ENCODE peak calls at places on chromosomes 4 and X, in four cellular contexts. C is MM.1S, R is HCT116, K is GM23248. W is an unnamed sample. For H3K9me2, the result is how much of the 10 kb centered on the place peaks cover.

GRCh38 chrX:64394874-64395567 is at the start of gene MTMR8:
- DNase-seq in C (peak), R (peak), K (peak), W (peak)

GRCh38 chr4:138199568-138200235 is 42.4 kb downstream of the SLC7A11 start:
- DNase-seq in C (no peak), R (peak), K (peak), W (peak)

GRCh38 chr4:112203593-112203992 is 28.0 kb upstream of the AP1AR start:
- DNase-seq in C (no peak), R (no peak), K (no peak), W (no peak)

GRCh38 chrX:30620980-30621716 is 32.1 kb upstream of the GK start:
- DNase-seq in C (no peak), R (no peak), K (peak), W (peak)

GRCh38 chrX:17500145-17500579 is 125.2 kb downstream of the NHS start:
- DNase-seq in C (no peak), R (peak), K (peak), W (peak)

GRCh38 chr4:105461221-105462041 is 12.4 kb downstream of the PPA2 start:
- DNase-seq in C (peak), R (no peak), K (no peak), W (no peak)

GRCh38 chr4:187666634-187667033 is 328.9 kb upstream of the ZFP42 start:
- DNase-seq in C (no peak), R (no peak), K (peak), W (no peak)

GRCh38 chr4:95044204-95044848 is 286.6 kb downstream of the BMPR1B start:
- DNase-seq in C (no peak), R (no peak), K (no peak), W (no peak)

GRCh38 chr4:58711039-58711438 is 1600.9 kb upstream of the IGFBP7 start:
- DNase-seq in C (no peak), R (no peak), K (no peak), W (no peak)

GRCh38 chr4:151418385-151418784 is 9.4 kb downstream of the FHIP1A start:
- DNase-seq in C (no peak), R (peak), K (peak), W (peak)

GRCh38 chrX:135438734-135439043 is 16.9 kb downstream of the SMIM10L2A start:
- DNase-seq in C (no peak), R (no peak), K (no peak), W (no peak)

GRCh38 chrX:110914281-110914680 is 118.7 kb upstream of the CHRDL1 start:
- DNase-seq in C (no peak), R (no peak), K (no peak), W (no peak)

GRCh38 chr4:123278755-123279154 is 117.8 kb upstream of the SPRY1 start:
- DNase-seq in C (no peak), R (no peak), K (peak), W (peak)

GRCh38 chr4:177596991-177597390 is 154.8 kb upstream of the AGA start:
- DNase-seq in C (no peak), R (no peak), K (no peak), W (no peak)

GRCh38 chr4:36343501-36343900 is 62.1 kb downstream of the DTHD1 start:
- DNase-seq in C (no peak), R (no peak), K (no peak), W (no peak)

GRCh38 chr4:6281436-6282144 is 11.9 kb downstream of the WFS1 start:
- DNase-seq in C (no peak), R (no peak), K (no peak), W (no peak)

GRCh38 chr4:7192252-7193039 is at the start of gene SORCS2:
- DNase-seq in C (no peak), R (no peak), K (peak), W (peak)

GRCh38 chrX:119249836-119250340 is 13.8 kb downstream of the PGRMC1 start:
- DNase-seq in C (no peak), R (no peak), K (peak), W (no peak)
- H3K9ac ChIP-seq in C (no peak), R (no peak), K (no peak), W (no peak)

GRCh38 chr4:77110707-77111106 is 34.9 kb upstream of the CCNI start:
- DNase-seq in C (no peak), R (no peak), K (peak), W (no peak)

GRCh38 chr4:77113069-77113468 is 37.3 kb upstream of the CCNI start:
- DNase-seq in C (no peak), R (no peak), K (no peak), W (no peak)
- H3K9me2 ChIP-seq in C (under half), R (under half), K (under half), W (under half)

GRCh38 chr4:25710637-25711036 is 55.0 kb downstream of the SLC34A2 start:
- DNase-seq in C (no peak), R (no peak), K (no peak), W (no peak)

GRCh38 chr4:25713812-25714211 is 58.2 kb downstream of the SLC34A2 start:
- DNase-seq in C (no peak), R (no peak), K (no peak), W (no peak)

DNA sequence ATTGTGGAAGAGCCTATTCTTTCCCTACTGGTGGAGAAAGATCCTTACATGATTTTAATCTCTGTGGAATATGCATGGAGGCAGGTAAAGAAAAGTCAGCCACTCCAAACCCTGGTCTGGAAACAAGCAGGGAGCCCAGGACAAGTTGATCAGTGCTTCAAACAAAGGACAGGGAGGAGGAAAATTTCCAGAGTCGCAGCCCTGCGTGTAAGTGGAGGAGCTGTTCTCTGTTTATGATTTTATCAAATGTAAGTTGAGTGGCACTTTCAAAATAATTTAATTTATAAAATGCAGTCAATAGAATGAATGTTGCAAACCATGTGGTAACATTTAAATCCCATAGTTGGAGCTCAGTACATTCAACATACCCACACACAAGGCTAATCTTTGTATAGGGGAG is 57.0 kb downstream of the SLC34A2 start:
- DNase-seq in C (no peak), R (no peak), K (no peak), W (no peak)
- H3K9ac ChIP-seq in C (no peak), R (no peak), K (no peak), W (no peak)

GRCh38 chr4:167232805-167233522 is 1.3 kb downstream of the SPOCK3 start:
- DNase-seq in C (no peak), R (no peak), K (no peak), W (no peak)

GRCh38 chr4:167233523-167234387 is 539 bp downstream of the SPOCK3 start:
- DNase-seq in C (no peak), R (no peak), K (peak), W (peak)

GRCh38 chr4:167230744-167231143 is 3.5 kb downstream of the SPOCK3 start:
- DNase-seq in C (no peak), R (no peak), K (no peak), W (no peak)

GRCh38 chr4:167238226-167238625 is 3.9 kb upstream of the SPOCK3 start:
- DNase-seq in C (no peak), R (no peak), K (no peak), W (no peak)

GRCh38 chr4:167234388-167234881 is at the start of gene SPOCK3:
- DNase-seq in C (peak), R (peak), K (peak), W (peak)
- H3K9me2 ChIP-seq in C (under half), R (under half), K (under half), W (under half)

DNA sequence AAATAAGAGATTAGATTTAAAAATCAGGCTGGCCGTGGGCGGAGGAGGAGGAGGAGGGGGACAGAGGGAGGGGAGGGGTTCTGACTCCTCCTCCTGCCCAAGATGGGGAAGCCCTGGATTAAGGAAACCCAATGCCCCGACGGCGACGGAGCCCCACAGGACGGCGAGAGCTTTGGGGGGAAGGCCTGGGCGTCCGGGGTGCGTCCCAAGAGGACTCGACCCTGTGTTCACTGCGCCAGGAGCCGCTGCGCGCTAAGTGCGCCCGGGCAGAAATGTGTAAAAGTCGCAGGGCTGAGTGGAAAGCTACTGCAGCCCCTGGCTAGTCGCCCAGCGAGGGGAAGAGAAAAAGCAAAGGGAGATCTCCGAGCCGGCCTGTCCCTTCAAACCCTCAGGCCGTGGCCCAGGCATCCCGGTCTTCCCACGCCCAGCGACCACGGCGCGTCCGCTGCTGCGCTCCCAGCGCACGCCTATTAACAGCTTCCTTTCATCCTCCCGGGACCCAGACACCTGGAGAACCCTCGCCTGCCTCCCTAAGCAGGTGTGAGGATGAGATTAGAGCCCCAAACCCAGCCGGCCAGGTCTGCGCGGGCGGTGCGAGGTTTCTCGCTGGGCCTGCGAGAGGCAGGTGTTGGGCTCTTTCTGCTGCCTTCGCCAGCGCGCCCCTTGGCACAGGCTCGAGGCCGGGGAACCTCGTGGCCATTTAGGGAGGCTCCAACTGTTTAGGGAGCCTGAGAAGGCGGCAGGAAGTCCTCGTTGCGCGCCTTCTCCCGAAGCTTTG is 1.4 kb upstream of the RPS6KA3 start:
- DNase-seq in C (no peak), R (no peak), K (no peak), W (no peak)
- H3K9ac ChIP-seq in C (no peak), R (no peak), K (peak), W (peak)

GRCh38 chr4:2712261-2712842 is 43.8 kb downstream of the TNIP2 start:
- DNase-seq in C (no peak), R (peak), K (peak), W (no peak)

GRCh38 chr4:2713337-2713736 is 42.8 kb downstream of the TNIP2 start:
- DNase-seq in C (no peak), R (no peak), K (no peak), W (no peak)

GRCh38 chr4:2715426-2715825 is 40.7 kb downstream of the TNIP2 start:
- DNase-seq in C (no peak), R (no peak), K (no peak), W (no peak)

GRCh38 chr4:2714918-2715317 is 41.2 kb downstream of the TNIP2 start:
- DNase-seq in C (no peak), R (no peak), K (no peak), W (no peak)

GRCh38 chr4:2714071-2714770 is 41.9 kb downstream of the TNIP2 start:
- DNase-seq in C (no peak), R (no peak), K (peak), W (no peak)
- H3K9me2 ChIP-seq in C (under half), R (under half), K (under half), W (under half)

DNA sequence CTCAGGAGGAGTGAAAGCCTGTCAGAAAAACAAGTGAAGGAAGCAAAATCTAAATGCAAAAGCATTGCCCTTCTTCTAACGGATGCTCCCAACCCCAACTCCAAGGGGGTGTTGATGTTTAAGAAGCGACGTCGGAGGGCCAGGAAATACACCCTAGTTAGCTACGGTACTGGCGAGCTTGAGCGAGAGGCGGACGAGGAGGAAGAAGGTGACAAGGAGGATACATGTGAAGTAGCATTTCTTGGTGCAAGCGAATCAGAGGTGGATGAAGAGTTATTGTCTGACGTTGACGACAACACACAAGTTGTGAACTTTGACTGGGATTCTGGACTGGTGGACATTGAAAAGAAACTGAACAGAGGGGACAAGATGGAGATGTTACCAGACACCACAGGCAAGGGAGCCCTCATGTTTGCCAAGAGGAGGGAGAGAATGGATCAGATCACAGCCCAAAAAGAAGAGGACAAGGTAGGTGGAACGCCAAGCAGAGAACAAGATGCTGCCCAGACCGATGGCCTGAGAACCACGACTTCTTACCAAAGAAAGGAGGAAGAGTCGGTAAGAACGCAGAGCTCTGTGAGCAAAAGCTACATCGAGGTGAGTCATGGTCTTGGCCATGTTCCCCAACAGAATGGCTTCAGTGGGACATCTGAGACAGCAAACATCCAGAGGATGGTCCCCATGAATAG is 105.6 kb upstream of the MYOZ2 start:
- DNase-seq in C (no peak), R (no peak), K (no peak), W (no peak)
- H3K9ac ChIP-seq in C (no peak), R (no peak), K (no peak), W (no peak)

DNA sequence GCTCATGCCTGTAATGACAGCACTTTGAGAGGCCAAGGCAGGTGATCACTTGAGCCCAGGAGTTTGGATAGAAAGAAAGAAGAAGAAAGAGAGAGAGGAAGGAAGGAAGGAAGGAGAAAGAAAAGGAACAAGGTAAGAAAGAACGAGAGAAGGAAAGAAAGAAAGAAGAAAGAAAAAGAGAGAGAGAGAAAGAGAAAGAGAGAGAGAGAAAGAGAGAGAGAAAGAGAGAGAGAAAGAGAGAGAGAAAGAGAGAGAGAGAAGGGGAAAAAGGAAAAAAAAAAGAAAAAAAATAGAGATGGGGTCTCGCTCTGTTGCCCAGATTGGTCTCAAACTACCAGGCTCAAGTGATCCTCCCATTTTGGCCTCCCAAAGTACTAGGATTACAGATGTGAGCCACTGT is 22.5 kb downstream of the ING2 start:
- DNase-seq in C (no peak), R (no peak), K (no peak), W (no peak)
- H3K9me2 ChIP-seq in C (under half), R (under half), K (under half), W (under half)

DNA sequence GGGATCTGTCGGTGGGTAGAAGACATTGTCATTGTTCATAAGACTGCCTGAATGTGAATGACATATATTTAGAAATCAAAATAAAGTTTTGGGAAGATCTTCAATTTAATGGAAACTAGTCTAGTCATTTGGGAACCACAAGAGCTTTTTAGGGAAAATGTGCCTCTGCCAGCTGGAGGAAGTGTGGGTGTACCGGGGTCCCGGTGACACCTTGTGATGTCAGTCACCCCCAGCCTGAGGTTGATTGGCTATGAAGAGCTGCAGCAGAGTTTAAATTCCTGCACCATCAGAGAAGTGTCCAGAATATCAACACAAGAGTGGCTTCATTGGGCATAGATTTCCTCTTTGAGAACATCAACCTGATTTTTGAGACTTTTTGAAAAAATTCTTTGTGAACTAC is at the start of gene DMP1:
- DNase-seq in C (no peak), R (no peak), K (no peak), W (no peak)
- H3K9ac ChIP-seq in C (no peak), R (no peak), K (no peak), W (no peak)